ENCODE peak calls at places on chromosomes 16 and 17, in four cellular contexts. F is thoracic aorta; T is trophoblast cell; L is CD4-positive, alpha-beta memory T cell. B is an unnamed sample. For H3K36me3 and H3K4me1, the result is how much of the 10 kb centered on the place peaks cover.

GRCh38 chr17:34683390-34683789 is 104.0 kb downstream of the TMEM132E start:
- DNase-seq in L (no peak), F (no peak), T (no peak), B (no peak)

GRCh38 chr17:75547091-75547490 is 21.6 kb downstream of the LLGL2 start:
- DNase-seq in L (no peak), F (no peak), T (no peak), B (no peak)

GRCh38 chr16:11056090-11056988 is 112.0 kb downstream of the CLEC16A start:
- DNase-seq in L (no peak), T (no peak), F (no peak), B (no peak)

GRCh38 chr16:83847371-83848225 is 39.8 kb downstream of the HSBP1 start:
- DNase-seq in F (no peak), L (no peak), T (no peak), B (no peak)

GRCh38 chr16:86347916-86348555 is 162.3 kb upstream of the FOXF1 start:
- DNase-seq in T (no peak), L (no peak), F (no peak), B (no peak)

GRCh38 chr17:31425646-31426045 is 34.2 kb downstream of the RAB11FIP4 start:
- DNase-seq in F (no peak), T (no peak), L (no peak), B (peak)

GRCh38 chr17:34781571-34782108 is 179.6 kb downstream of the CCT6B start:
- DNase-seq in L (no peak), F (no peak), T (no peak), B (no peak)

GRCh38 chr16:47612711-47613110 is 151.6 kb downstream of the PHKB start:
- DNase-seq in F (no peak), L (no peak), T (no peak), B (no peak)

GRCh38 chr16:30551781-30552180 is 6.4 kb downstream of the ZNF764 start:
- DNase-seq in F (no peak), T (peak), L (peak), B (no peak)

GRCh38 chr16:27221576-27222498 is 18.5 kb downstream of the KDM8 start:
- DNase-seq in L (no peak), F (no peak), T (no peak), B (peak)

GRCh38 chr17:37696366-37696765 is 48.5 kb downstream of the HNF1B start:
- DNase-seq in F (no peak), T (no peak), L (no peak), B (no peak)

GRCh38 chr17:37691807-37692206 is 48.6 kb upstream of the DDX52 start:
- DNase-seq in T (no peak), L (no peak), F (no peak), B (no peak)

GRCh38 chr17:37694734-37695133 is 50.1 kb downstream of the HNF1B start:
- DNase-seq in T (no peak), L (no peak), F (no peak), B (no peak)

GRCh38 chr17:37697331-37697730 is 47.5 kb downstream of the HNF1B start:
- DNase-seq in F (no peak), L (no peak), T (no peak), B (no peak)

GRCh38 chr17:37693328-37693727 is 50.1 kb upstream of the DDX52 start:
- DNase-seq in T (no peak), F (no peak), L (no peak), B (no peak)
- H3K4me3 ChIP-seq in T (no peak), F (no peak), L (no peak), B (no peak)

DNA sequence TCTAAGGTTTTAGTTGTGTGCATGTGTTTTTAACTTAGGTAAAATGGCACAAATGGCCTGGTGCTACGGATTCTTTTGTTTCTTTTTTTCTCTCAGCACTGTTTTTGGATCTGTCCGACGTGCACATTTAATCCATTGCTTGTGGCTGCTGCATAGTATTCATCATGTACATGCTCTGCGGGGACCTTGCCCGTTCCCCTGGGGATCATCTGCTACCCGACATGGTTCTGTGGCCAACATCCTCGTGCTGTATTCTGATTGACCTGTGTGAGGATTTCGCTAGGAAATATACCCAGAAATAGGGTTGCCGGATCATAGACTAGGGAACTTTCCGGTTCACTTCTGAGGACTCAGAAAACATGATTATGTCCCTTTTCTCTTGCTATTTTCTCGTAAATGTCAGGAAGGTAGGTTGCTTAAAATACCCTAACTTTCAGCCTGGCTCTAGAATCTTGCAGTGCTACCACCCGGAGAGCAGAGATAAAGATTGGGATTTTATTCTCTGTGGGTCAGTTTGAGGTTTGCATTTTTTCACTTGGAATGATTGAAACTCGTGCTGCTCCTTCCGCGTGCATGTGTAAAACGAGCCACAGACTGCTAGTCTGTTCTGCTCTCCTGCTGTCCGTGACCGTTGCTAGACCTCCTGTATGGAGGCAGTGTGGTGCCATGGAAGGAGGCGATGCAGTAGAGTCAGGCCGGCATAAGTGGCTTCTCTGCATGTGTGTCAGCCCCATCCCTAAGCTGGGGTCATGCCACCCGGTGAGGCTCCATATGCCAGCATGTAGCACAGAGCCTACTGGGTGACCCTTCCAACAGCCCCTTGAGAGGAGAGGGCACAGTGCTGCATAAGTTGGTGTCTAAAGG is 42.8 kb downstream of the LDHD start:
- DNase-seq in T (no peak), F (no peak), L (no peak), B (no peak)
- H3K36me3 ChIP-seq in T (under half), F (under half), L (under half), B (under half)

DNA sequence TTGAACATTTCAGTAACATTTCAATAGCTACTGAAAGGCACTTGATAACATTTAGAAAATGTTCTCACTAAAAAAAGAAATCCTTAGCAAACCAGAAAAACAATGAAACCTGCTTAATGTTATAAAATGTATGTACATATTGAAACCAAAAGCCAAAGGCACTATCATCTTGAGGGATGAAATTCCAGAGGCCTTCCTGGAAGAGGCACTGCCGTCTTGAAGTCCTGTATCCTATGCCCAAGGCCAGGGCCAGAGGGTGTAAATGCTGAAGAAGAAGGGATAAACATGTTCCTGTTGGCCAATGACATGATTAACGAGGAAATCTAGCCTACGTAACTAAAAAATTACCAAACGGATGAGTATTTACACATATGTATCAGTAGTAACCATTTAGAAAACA is 57.0 kb upstream of the DNAH17 start:
- DNase-seq in L (no peak), F (no peak), T (no peak), B (no peak)
- H3K4me1 ChIP-seq in L (under half), F (under half), T (under half), B (under half)

GRCh38 chr16:25030420-25031131 is 15.4 kb upstream of the ARHGAP17 start:
- DNase-seq in L (peak), T (no peak), F (no peak), B (no peak)
- H3K4me3 ChIP-seq in L (peak), T (no peak), F (peak), B (peak)

GRCh38 chr17:79369532-79369931 is 241.3 kb downstream of the RBFOX3 start:
- DNase-seq in L (no peak), T (no peak), F (no peak), B (no peak)
- H3K36me3 ChIP-seq in L (under half), T (under half), F (under half), B (under half)

GRCh38 chr17:18191071-18191667 is 7.5 kb downstream of the ALKBH5 start:
- DNase-seq in L (no peak), T (no peak), F (peak), B (peak)
- H3K4me1 ChIP-seq in L (half or more), T (under half), F (half or more), B (half or more)

GRCh38 chr17:14124854-14125253 is 55.5 kb downstream of the COX10 start:
- DNase-seq in T (no peak), L (no peak), F (no peak), B (no peak)
- H3K4me3 ChIP-seq in T (no peak), L (no peak), F (no peak), B (no peak)

GRCh38 chr16:50334106-50334975 is 34.4 kb downstream of the BRD7 start:
- DNase-seq in F (no peak), T (no peak), L (no peak), B (no peak)

GRCh38 chr16:50340578-50340977 is 28.2 kb downstream of the BRD7 start:
- DNase-seq in F (no peak), T (no peak), L (no peak), B (no peak)

GRCh38 chr16:50338371-50339231 is 30.2 kb downstream of the BRD7 start:
- DNase-seq in L (peak), T (no peak), F (no peak), B (no peak)

GRCh38 chr16:50335198-50335958 is 33.4 kb downstream of the BRD7 start:
- DNase-seq in T (peak), L (peak), F (no peak), B (no peak)

DNA sequence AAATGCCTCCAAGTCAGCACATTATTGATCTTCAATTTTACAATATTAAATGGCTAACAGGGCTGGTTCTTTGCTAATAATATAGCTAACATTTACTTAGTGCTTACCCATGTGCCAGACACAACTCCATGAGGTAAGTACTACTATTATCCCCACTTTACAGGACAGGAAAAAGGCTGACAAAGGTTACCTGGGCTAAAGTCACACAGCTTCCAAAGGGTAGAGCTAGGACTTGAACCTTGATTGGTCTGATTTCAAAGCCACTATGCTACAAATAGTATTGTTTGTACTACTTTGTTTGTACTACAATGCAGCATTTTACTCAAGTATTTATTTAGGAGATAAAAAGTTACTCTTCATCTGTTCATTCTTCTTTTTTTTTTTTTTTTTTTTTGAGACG is 31.9 kb downstream of the BRD7 start:
- DNase-seq in T (no peak), F (no peak), L (no peak), B (no peak)
- H3K36me3 ChIP-seq in T (under half), F (under half), L (under half), B (half or more)

GRCh38 chr17:39638317-39638716 is 1.4 kb downstream of the STARD3 start:
- DNase-seq in L (no peak), T (no peak), F (no peak), B (no peak)
- H3K4me1 ChIP-seq in L (half or more), T (under half), F (under half), B (half or more)

GRCh38 chr16:67392301-67393059 is 818 bp downstream of the TPPP3 start:
- DNase-seq in F (no peak), T (no peak), L (no peak), B (no peak)

GRCh38 chr16:67391424-67392300 is 1.6 kb downstream of the TPPP3 start:
- DNase-seq in L (no peak), F (no peak), T (no peak), B (no peak)

GRCh38 chr16:67389911-67390815 is 3.1 kb downstream of the TPPP3 start:
- DNase-seq in L (no peak), T (no peak), F (no peak), B (peak)

GRCh38 chr16:67388591-67388990 is 4.7 kb downstream of the TPPP3 start:
- DNase-seq in L (no peak), F (no peak), T (no peak), B (no peak)

GRCh38 chr16:67390816-67391423 is 2.4 kb downstream of the TPPP3 start:
- DNase-seq in T (no peak), F (no peak), L (no peak), B (no peak)
- H3K4me3 ChIP-seq in T (no peak), F (no peak), L (no peak), B (peak)